ENCODE peak calls at places on chromosomes 13 and 19, in eight cellular contexts. U, M, O, L, G, V, H and K are unnamed samples.

GRCh38 chr19:12884926-12885748 is 1.9 kb downstream of the KLF1 start:
- DNase-seq in L (peak), H (peak), V (peak), G (no peak), U (peak), O (peak), M (peak), K (peak)

GRCh38 chr19:51573331-51573730 is 2.2 kb downstream of the ZNF175 start:
- DNase-seq in H (no peak), V (no peak), L (no peak), M (no peak), G (no peak), U (peak), O (no peak), K (no peak)

GRCh38 chr13:69204620-69205019 is 903.0 kb upstream of the ATXN8OS start:
- DNase-seq in L (no peak), H (no peak), G (no peak), M (no peak), V (no peak), O (no peak), U (no peak), K (no peak)

GRCh38 chr19:33388817-33389573 is 15.5 kb downstream of the CEBPG start:
- DNase-seq in G (no peak), O (no peak), V (no peak), U (peak), L (no peak), M (no peak), H (no peak), K (no peak)

GRCh38 chr13:51729853-51730553 is 74.0 kb downstream of the DHRS12 start:
- DNase-seq in L (no peak), U (peak), M (no peak), G (peak), O (no peak), V (peak), H (peak), K (no peak)

GRCh38 chr19:8631425-8631819 is 989 bp downstream of the NFILZ start:
- DNase-seq in V (no peak), U (no peak), M (peak), H (no peak), L (no peak), O (no peak), G (no peak), K (no peak)

GRCh38 chr19:19659646-19660245 is 3.7 kb downstream of the ATP13A1 start:
- DNase-seq in H (no peak), O (no peak), L (no peak), G (no peak), V (no peak), U (no peak), M (no peak), K (no peak)

GRCh38 chr13:51768378-51768921 is 35.5 kb downstream of the DHRS12 start:
- DNase-seq in G (no peak), L (no peak), V (no peak), U (no peak), O (no peak), M (no peak), H (no peak), K (no peak)

GRCh38 chr19:49132974-49133609 is 13.7 kb downstream of the PPFIA3 start:
- DNase-seq in L (peak), H (peak), G (no peak), O (no peak), M (no peak), U (no peak), V (no peak), K (peak)

GRCh38 chr19:13727798-13728197 is 36.5 kb upstream of the MRI1 start:
- DNase-seq in M (no peak), V (peak), G (no peak), L (no peak), H (no peak), O (no peak), U (peak), K (no peak)

GRCh38 chr13:99287544-99287943 is 19.7 kb downstream of the GPR183 start:
- DNase-seq in V (no peak), O (no peak), H (no peak), M (no peak), U (no peak), L (no peak), G (no peak), K (no peak)

GRCh38 chr19:46478356-46478986 is 7.1 kb upstream of the PNMA8A start:
- DNase-seq in U (peak), H (no peak), G (no peak), L (no peak), O (peak), V (peak), M (no peak), K (peak)

GRCh38 chr19:11447347-11448262 is 12.2 kb downstream of the PRKCSH start:
- DNase-seq in G (no peak), V (no peak), U (no peak), M (no peak), O (no peak), H (no peak), L (no peak), K (no peak)

GRCh38 chr19:51794865-51795490 is at the start of gene FPR3:
- DNase-seq in O (no peak), H (no peak), V (no peak), L (no peak), G (no peak), M (no peak), U (no peak), K (no peak)

GRCh38 chr13:25662516-25662915 is 290.7 kb downstream of the ATP8A2 start:
- DNase-seq in M (no peak), H (no peak), O (no peak), U (no peak), V (no peak), G (no peak), L (no peak), K (no peak)

GRCh38 chr19:2805991-2806649 is 13.5 kb upstream of the ZNF554 start:
- DNase-seq in M (no peak), U (no peak), O (no peak), V (no peak), G (no peak), L (no peak), H (no peak), K (no peak)

GRCh38 chr13:51519839-51520238 is 64.4 kb upstream of the WDFY2 start:
- DNase-seq in M (no peak), H (no peak), G (no peak), L (no peak), U (peak), O (no peak), V (peak), K (no peak)

GRCh38 chr13:59625121-59625520 is 538.6 kb downstream of the DIAPH3 start:
- DNase-seq in O (no peak), M (no peak), H (no peak), V (no peak), U (no peak), G (no peak), L (no peak), K (no peak)

GRCh38 chr19:57934820-57935665 is at the start of gene ZNF418:
- DNase-seq in O (peak), L (peak), V (peak), G (peak), M (peak), H (peak), U (peak), K (no peak)

GRCh38 chr19:14113762-14114414 is 3.7 kb downstream of the PRKACA start:
- DNase-seq in O (peak), V (no peak), H (peak), U (no peak), G (no peak), L (no peak), M (no peak), K (no peak)